ENCODE peak calls at places on chromosomes 5 and 9, in six cellular contexts. Q is ovary, A is A549, D is body of pancreas, X is gastrocnemius medialis, G is tibial nerve. P is an unnamed sample.

GRCh38 chr9:111926421-111926875 is 29.8 kb downstream of the UGCG start:
- DNase-seq in Q (no peak), A (no peak), D (peak), X (peak), G (no peak), P (no peak)

GRCh38 chr5:131466171-131466766 is 168.8 kb downstream of the RAPGEF6 start:
- DNase-seq in Q (no peak), A (peak), D (no peak), X (no peak), G (no peak), P (no peak)

GRCh38 chr9:134571946-134572914 is 69.4 kb upstream of the COL5A1 start:
- DNase-seq in Q (peak), A (no peak), D (peak), X (no peak), G (no peak), P (no peak)

GRCh38 chr5:178483620-178484019 is 106.6 kb downstream of the COL23A1 start:
- DNase-seq in Q (no peak), A (no peak), D (no peak), X (no peak), G (no peak), P (no peak)

GRCh38 chr5:163915481-163915961 is 410.1 kb downstream of the MAT2B start:
- DNase-seq in Q (no peak), A (no peak), D (no peak), X (no peak), G (no peak), P (no peak)

GRCh38 chr9:131799177-131799823 is 59.4 kb upstream of the RAPGEF1 start:
- DNase-seq in Q (peak), A (peak), D (peak), X (no peak), G (no peak), P (no peak)

GRCh38 chr9:91433180-91433579 is 9.5 kb upstream of the NFIL3 start:
- DNase-seq in Q (no peak), A (peak), D (no peak), X (peak), G (no peak), P (no peak)

GRCh38 chr5:160651682-160652645 is 200.0 kb downstream of the ATP10B start:
- DNase-seq in Q (no peak), A (no peak), D (no peak), X (no peak), G (no peak), P (no peak)

GRCh38 chr9:17878810-17879370 is 300.0 kb downstream of the SH3GL2 start:
- DNase-seq in Q (no peak), A (no peak), D (no peak), X (no peak), G (no peak), P (no peak)

GRCh38 chr5:36059571-36060515 is 6.8 kb downstream of the UGT3A2 start:
- DNase-seq in Q (no peak), A (no peak), D (no peak), X (no peak), G (no peak), P (no peak)

GRCh38 chr5:89228355-89228754 is 345.4 kb upstream of the MEF2C start:
- DNase-seq in Q (no peak), A (no peak), D (no peak), X (no peak), G (no peak), P (no peak)

GRCh38 chr9:91342575-91342974 is 19.1 kb downstream of the AUH start:
- DNase-seq in Q (no peak), A (no peak), D (no peak), X (no peak), G (no peak), P (no peak)

GRCh38 chr5:65292196-65292595 is 189.5 kb downstream of the ADAMTS6 start:
- DNase-seq in Q (no peak), A (no peak), D (no peak), X (no peak), G (no peak), P (no peak)

GRCh38 chr5:173315495-173316352 is 12.5 kb downstream of the STC2 start:
- DNase-seq in Q (no peak), A (no peak), D (peak), X (no peak), G (no peak), P (peak)

GRCh38 chr9:105026451-105026850 is 98.5 kb upstream of the ABCA1 start:
- DNase-seq in Q (no peak), A (no peak), D (no peak), X (no peak), G (no peak), P (no peak)

DNA sequence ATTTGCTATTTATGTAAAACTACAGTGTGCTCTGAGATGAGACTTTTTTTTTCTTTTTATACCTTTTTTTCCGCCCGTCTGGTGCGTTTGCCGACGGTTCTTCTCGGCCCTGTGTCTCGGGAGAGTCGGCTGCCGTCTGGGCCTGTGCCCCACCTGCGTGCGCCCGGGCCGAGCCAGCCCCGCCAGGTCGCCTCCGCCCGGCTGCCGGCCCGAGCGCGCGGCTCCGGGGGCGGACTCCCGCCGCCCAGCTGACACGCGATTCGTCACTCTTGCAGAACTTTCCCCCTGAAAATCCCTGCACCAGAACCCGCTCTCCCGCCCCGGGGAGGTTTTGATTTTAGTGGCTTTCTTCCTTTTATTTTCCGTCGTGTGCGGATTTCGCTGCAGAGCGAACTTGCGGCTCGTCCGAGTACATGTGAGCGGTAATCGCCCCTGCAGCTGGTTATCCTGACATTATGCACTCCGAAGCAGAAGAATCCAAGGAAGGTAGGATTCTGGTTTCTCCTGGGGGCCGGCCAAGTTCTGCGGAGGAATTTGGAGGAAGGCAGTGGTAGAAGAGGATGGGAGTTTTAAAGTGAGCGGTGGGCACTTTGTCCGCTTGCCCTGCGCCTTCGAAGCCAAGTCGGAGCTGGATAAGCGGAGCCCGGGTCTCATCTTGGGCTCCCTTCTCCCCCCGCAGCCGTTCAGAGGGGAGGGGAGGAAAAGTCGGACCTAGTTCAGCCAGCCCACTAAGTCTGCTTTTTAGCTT is at the start of gene TNFAIP8:
- DNase-seq in Q (peak), A (no peak), D (peak), X (peak), G (peak), P (peak)
- TF ChIP-seq POLR2A in Q (no peak), A (no peak), D (peak), X (no peak), G (no peak), P (no peak)

GRCh38 chr9:108041551-108041950 is 552.0 kb upstream of the KLF4 start:
- DNase-seq in Q (no peak), A (peak), D (no peak), X (no peak), G (no peak), P (no peak)

GRCh38 chr9:108039012-108039411 is 549.4 kb upstream of the KLF4 start:
- DNase-seq in Q (no peak), A (no peak), D (no peak), X (no peak), G (no peak), P (no peak)

GRCh38 chr9:108039491-108039890 is 549.9 kb upstream of the KLF4 start:
- DNase-seq in Q (no peak), A (no peak), D (no peak), X (no peak), G (no peak), P (no peak)

GRCh38 chr9:108043585-108043984 is 554.0 kb upstream of the KLF4 start:
- DNase-seq in Q (no peak), A (no peak), D (no peak), X (no peak), G (no peak), P (no peak)

GRCh38 chr9:108040783-108041182 is 551.2 kb upstream of the KLF4 start:
- DNase-seq in Q (no peak), A (peak), D (no peak), X (peak), G (no peak), P (peak)
- H3K27ac ChIP-seq in Q (no peak), A (peak), D (no peak), X (peak), G (no peak), P (peak)

DNA sequence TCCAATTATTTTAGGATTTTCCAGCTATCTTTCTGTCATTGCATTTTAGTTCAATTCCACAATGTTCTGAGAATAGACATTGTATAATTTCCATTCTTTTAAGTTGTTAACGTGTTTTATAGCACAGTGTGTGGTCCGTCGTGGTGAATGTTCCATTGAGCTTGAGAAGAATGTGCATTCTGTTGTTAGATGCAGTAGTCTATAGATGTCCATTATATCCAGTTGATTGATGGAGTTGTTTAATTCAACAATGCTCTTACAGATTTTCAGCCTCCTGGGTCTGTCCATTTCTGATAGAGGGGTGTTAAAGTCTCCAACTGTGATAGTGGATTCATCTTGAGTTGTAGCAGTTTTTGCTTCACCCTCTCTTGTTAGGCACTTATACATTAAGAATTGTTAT is 1587.7 kb upstream of the NUDT12 start:
- DNase-seq in Q (no peak), A (no peak), D (no peak), X (no peak), G (no peak), P (no peak)
- H3K4me3 ChIP-seq in Q (no peak), A (no peak), D (no peak), X (no peak), G (no peak), P (no peak)

GRCh38 chr9:127915801-127916664 is 808 bp downstream of the ST6GALNAC4 start:
- DNase-seq in Q (no peak), A (no peak), D (peak), X (peak), G (no peak), P (no peak)
- TF ChIP-seq POLR2A in Q (no peak), A (no peak), D (peak), X (no peak), G (no peak), P (no peak)

GRCh38 chr5:52728201-52728600 is 59.5 kb upstream of the ITGA1 start:
- DNase-seq in Q (no peak), A (no peak), D (no peak), X (no peak), G (no peak), P (no peak)
- H3K27ac ChIP-seq in Q (no peak), A (no peak), D (no peak), X (peak), G (peak), P (peak)

GRCh38 chr5:134127376-134127861 is 12.9 kb downstream of the TCF7 start:
- DNase-seq in Q (no peak), A (no peak), D (peak), X (no peak), G (no peak), P (no peak)

GRCh38 chr5:134129411-134130238 is 15.1 kb downstream of the TCF7 start:
- DNase-seq in Q (no peak), A (no peak), D (no peak), X (no peak), G (no peak), P (no peak)

GRCh38 chr5:134128648-134128995 is 14.1 kb downstream of the TCF7 start:
- DNase-seq in Q (no peak), A (no peak), D (no peak), X (no peak), G (no peak), P (no peak)

GRCh38 chr5:134130239-134130945 is 15.9 kb downstream of the TCF7 start:
- DNase-seq in Q (no peak), A (no peak), D (no peak), X (no peak), G (no peak), P (no peak)

DNA sequence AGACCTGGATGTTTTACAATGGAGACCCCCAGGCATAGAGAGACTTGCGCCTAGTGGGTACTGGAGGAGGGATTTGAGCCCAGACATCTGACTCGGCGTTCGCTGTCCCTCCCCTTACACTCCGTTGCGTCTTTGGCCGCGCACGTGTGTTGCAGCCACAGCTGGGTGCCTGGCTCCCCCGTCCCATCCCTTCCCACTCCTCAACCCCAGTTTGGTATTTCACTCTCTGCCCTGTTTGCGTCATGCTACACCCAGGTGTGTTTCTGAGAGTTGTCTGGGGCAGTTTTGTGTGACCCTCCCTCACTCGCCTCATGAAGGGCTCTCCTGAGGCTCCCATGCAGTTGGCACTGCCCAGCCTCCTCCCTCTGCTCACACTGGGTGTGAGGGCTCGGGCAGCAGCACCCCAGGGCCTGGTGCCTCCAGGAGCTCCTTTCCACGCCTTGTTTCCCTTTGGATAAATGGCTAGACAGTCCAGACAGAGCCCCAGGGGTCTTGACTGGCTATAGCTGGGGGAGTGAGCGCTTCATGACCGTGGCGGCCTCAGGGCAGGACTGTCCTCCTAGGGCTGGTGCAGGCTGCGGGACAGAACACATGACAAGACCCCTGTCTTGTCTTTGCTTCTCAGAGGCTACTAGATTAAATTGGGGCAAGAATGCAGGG is 13.6 kb downstream of the TCF7 start:
- DNase-seq in Q (no peak), A (no peak), D (no peak), X (no peak), G (no peak), P (no peak)
- H3K4me3 ChIP-seq in Q (no peak), A (no peak), D (no peak), X (no peak), G (no peak), P (peak)

GRCh38 chr5:150637245-150638052 is 3.0 kb upstream of the SYNPO start:
- DNase-seq in Q (peak), A (peak), D (peak), X (no peak), G (no peak), P (no peak)
- TF ChIP-seq POLR2A in Q (no peak), A (no peak), D (peak), X (no peak), G (no peak), P (no peak)

GRCh38 chr5:111225926-111226325 is 1.7 kb downstream of the CAMK4 start:
- DNase-seq in Q (no peak), A (no peak), D (no peak), X (no peak), G (no peak), P (no peak)

GRCh38 chr5:111229126-111229525 is 4.9 kb downstream of the CAMK4 start:
- DNase-seq in Q (no peak), A (no peak), D (no peak), X (no peak), G (no peak), P (no peak)

GRCh38 chr5:111227226-111227782 is 3.1 kb downstream of the CAMK4 start:
- DNase-seq in Q (no peak), A (no peak), D (no peak), X (no peak), G (no peak), P (no peak)

GRCh38 chr5:111226556-111226955 is 2.4 kb downstream of the CAMK4 start:
- DNase-seq in Q (no peak), A (no peak), D (no peak), X (no peak), G (no peak), P (no peak)

GRCh38 chr5:111227805-111228204 is 3.6 kb downstream of the CAMK4 start:
- DNase-seq in Q (no peak), A (no peak), D (no peak), X (no peak), G (no peak), P (no peak)
- H3K27ac ChIP-seq in Q (no peak), A (no peak), D (no peak), X (no peak), G (no peak), P (no peak)

DNA sequence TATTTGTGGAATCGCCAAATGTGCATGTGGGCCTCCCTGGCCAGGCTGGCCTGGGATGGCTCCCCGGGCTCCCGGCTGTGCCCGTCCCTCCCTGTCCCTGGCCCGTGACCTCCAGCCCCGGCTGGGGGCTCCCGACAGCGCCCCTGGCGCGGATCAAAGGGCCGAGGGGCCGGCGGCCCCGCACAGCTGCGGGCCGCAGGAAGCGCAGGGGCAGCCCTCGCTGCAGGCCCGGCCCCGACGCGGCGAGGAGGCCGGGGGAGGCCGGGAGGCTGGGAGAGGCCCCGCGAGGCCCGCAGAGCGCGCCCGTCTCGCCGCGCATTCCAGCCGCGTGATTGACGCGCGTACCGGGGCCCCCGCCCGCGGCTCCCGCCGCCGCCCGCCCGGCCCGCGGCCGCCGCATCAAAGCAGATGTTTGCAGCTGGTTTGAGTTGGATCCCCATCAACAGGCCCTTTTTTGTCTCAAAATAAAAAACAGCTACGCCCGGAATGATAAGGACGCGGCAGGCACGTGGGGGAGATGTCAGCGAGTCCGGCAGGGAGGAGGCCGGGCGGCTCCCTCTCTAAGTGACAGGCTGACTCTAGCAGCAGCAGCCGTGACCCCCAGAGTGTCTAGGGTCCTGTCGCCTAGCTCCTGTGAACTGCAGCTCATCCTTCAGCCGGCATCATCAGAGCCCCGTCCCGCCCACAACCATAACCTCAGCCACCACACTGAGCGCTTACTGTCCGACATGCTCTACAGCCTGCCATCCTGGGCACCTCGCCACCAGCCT is 69.4 kb downstream of the LMX1B start:
- DNase-seq in Q (peak), A (no peak), D (no peak), X (no peak), G (no peak), P (no peak)
- H3K4me3 ChIP-seq in Q (no peak), A (no peak), D (no peak), X (no peak), G (peak), P (peak)

GRCh38 chr9:93133641-93134017 is 422 bp downstream of the NINJ1 start:
- DNase-seq in Q (peak), A (peak), D (peak), X (peak), G (peak), P (peak)

GRCh38 chr9:93132946-93133640 is 958 bp downstream of the NINJ1 start:
- DNase-seq in Q (peak), A (no peak), D (peak), X (no peak), G (no peak), P (no peak)

GRCh38 chr9:93134740-93135444 is 841 bp upstream of the NINJ1 start:
- DNase-seq in Q (no peak), A (no peak), D (no peak), X (no peak), G (no peak), P (no peak)

GRCh38 chr9:93132287-93132927 is 1.6 kb downstream of the NINJ1 start:
- DNase-seq in Q (peak), A (peak), D (peak), X (peak), G (peak), P (peak)

DNA sequence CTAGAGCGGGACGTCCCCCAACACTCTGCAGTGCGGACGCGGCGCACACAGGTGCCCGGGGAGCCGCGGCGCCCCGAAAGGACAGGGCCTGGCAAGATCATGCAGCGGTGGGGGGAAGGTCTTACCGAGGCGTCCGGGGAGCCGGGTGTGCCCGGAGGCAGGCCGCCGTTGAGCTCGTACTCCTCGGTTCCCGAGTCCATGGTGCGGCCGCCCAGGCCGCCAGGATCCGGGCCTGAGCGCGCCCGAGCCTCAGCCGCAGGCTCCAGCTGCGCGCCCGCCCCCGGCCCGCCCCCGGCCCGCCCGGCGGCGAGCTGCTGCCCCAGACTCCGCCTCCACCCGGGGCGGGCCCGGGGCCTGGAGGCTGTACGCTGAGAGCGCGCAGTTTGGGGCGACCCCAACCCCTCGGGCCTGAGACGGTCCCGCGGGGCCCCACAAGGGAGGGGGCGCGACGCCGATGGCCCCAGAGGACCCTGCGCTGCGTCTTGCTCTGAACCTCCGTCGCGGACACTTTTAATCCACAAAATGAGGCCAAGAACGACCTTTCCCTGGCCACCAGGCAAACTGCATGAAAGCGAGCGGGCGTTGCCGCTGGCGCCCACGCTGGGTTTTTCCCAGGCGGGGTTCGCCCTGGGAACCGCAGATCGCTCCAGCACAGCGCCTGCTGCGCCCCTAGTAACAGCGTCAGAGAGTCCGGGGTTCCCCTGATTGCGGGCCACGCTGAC is at the start of gene NINJ1:
- DNase-seq in Q (peak), A (peak), D (peak), X (peak), G (peak), P (no peak)
- TF ChIP-seq POLR2A in Q (peak), A (peak), D (peak), X (peak), G (peak), P (peak)

P was measured in breast epithelium.